ENCODE peak calls at places on chromosomes 5 and 9, in four cellular contexts. U is PC-9, R is heart right ventricle, N is natural killer cell. H is an unnamed sample.

GRCh38 chr9:123860603-123861002 is 69.3 kb downstream of the DENND1A start:
- DNase-seq in U (no peak), R (no peak), N (no peak), H (no peak)

GRCh38 chr9:134062461-134063087 is 5.3 kb downstream of the BRD3 start:
- DNase-seq in U (no peak), R (no peak), N (no peak), H (peak; percentile 89)

GRCh38 chr5:167696558-167697314 is 594.7 kb upstream of the WWC1 start:
- DNase-seq in U (no peak), R (no peak), N (no peak), H (no peak)

GRCh38 chr9:18906656-18907395 is 126.2 kb downstream of the SAXO1 start:
- DNase-seq in U (no peak), R (no peak), N (no peak), H (no peak)

GRCh38 chr5:10233505-10233904 is 16.2 kb downstream of the ATPSCKMT start:
- DNase-seq in U (peak; percentile 61), R (no peak), N (no peak), H (no peak)

GRCh38 chr9:129987047-129987446 is 55.9 kb downstream of the FNBP1 start:
- DNase-seq in U (no peak), R (no peak), N (no peak), H (no peak)

GRCh38 chr5:139982157-139982974 is 60.7 kb downstream of the NRG2 start:
- DNase-seq in U (no peak), R (peak; percentile 49), N (no peak), H (no peak)

GRCh38 chr5:154811653-154812465 is 38.5 kb downstream of the FAXDC2 start:
- DNase-seq in U (peak; percentile 60), R (peak; percentile 36), N (peak; percentile 45), H (no peak)

GRCh38 chr9:99436636-99437035 is 214.6 kb downstream of the SEC61B start:
- DNase-seq in U (no peak), R (no peak), N (no peak), H (no peak)

GRCh38 chr5:114319821-114320220 is 42.0 kb upstream of the KCNN2 start:
- DNase-seq in U (no peak), R (no peak), N (no peak), H (no peak)

GRCh38 chr5:179382486-179382885 is 37.2 kb upstream of the ADAMTS2 start:
- DNase-seq in U (no peak), R (no peak), N (no peak), H (peak; percentile 15)

GRCh38 chr5:79990205-79990597 is 861 bp downstream of the MTX3 start:
- DNase-seq in U (no peak), R (no peak), N (no peak), H (no peak)

GRCh38 chr9:86281577-86282076 is 711 bp downstream of the ISCA1 start:
- DNase-seq in U (no peak), R (no peak), N (no peak), H (peak; percentile 92)

GRCh38 chr5:98775962-98776687 is 2.7 kb downstream of the RGMB start:
- DNase-seq in U (no peak), R (no peak), N (no peak), H (no peak)

GRCh38 chr9:91048739-91049138 is 247.1 kb downstream of the SYK start:
- DNase-seq in U (no peak), R (no peak), N (no peak), H (no peak)

GRCh38 chr5:39513236-39513635 is 88.5 kb upstream of the DAB2 start:
- DNase-seq in U (peak; percentile 70), R (no peak), N (no peak), H (no peak)

GRCh38 chr5:39058178-39058577 is 16.0 kb downstream of the RICTOR start:
- DNase-seq in U (no peak), R (no peak), N (no peak), H (no peak)

GRCh38 chr5:139061274-139061673 is 136.9 kb downstream of the SIL1 start:
- DNase-seq in U (peak; percentile 15), R (peak; percentile 48), N (no peak), H (no peak)

GRCh38 chr5:96752341-96753016 is 55.3 kb downstream of the ERAP1 start:
- DNase-seq in U (peak; percentile 11), R (peak; percentile 61), N (no peak), H (no peak)

GRCh38 chr9:5375091-5375490 is 35.4 kb upstream of the RLN1 start:
- DNase-seq in U (no peak), R (no peak), N (no peak), H (no peak)

GRCh38 chr5:160021818-160022446 is 13.0 kb downstream of the TTC1 start:
- DNase-seq in U (peak; percentile 56), R (peak; percentile 65), N (peak; percentile 33), H (no peak)

GRCh38 chr5:36777105-36777757 is 99.3 kb upstream of the NIPBL start:
- DNase-seq in U (peak; percentile 10), R (peak; percentile 16), N (no peak), H (no peak)

GRCh38 chr5:61933787-61934626 is 372.0 kb upstream of the KIF2A start:
- DNase-seq in U (peak; percentile 41), R (peak; percentile 8), N (no peak), H (no peak)

GRCh38 chr5:151174612-151175101 is 17.1 kb upstream of the ANXA6 start:
- DNase-seq in U (no peak), R (no peak), N (no peak), H (no peak)

GRCh38 chr5:30539004-30539634 is 654.4 kb upstream of the CDH6 start:
- DNase-seq in U (peak; percentile 5), R (peak; percentile 69), N (no peak), H (no peak)

GRCh38 chr5:59335544-59335943 is 558.0 kb downstream of the PDE4D start:
- DNase-seq in U (no peak), R (no peak), N (no peak), H (no peak)

GRCh38 chr5:76269259-76269958 is 133.7 kb upstream of the IQGAP2 start:
- DNase-seq in U (no peak), R (no peak), N (no peak), H (no peak)

GRCh38 chr5:154296525-154297159 is 106.1 kb downstream of the GALNT10 start:
- DNase-seq in U (peak; percentile 46), R (no peak), N (no peak), H (no peak)

GRCh38 chr9:70259512-70259802 is 679 bp downstream of the SMC5 start:
- DNase-seq in U (no peak), R (no peak), N (no peak), H (no peak)

GRCh38 chr5:61270510-61271165 is 61.4 kb upstream of the ZSWIM6 start:
- DNase-seq in U (no peak), R (no peak), N (no peak), H (no peak)

GRCh38 chr5:175829718-175830585 is 41.4 kb upstream of the CPLX2 start:
- DNase-seq in U (no peak), R (no peak), N (no peak), H (no peak)

DNA sequence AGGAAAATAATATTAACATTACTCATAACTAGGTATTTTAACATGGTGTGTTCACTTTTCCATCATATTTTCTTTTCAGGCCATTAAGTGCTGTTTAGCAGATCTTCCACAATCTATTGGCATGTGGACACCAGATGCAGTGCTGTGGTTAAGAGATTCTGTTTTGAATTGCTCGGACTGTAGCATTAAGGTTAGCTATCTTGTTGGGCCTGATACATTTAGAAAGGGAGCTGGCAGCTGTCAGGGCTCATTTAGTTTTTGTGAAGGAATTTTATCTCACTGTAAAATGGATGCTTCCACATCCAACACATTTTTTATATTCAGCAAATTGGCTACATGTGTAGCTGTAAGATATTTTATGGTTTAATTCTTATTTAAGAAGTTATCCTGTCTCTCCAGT is 20.7 kb upstream of the TMOD1 start:
- DNase-seq in U (no peak), R (no peak), N (no peak), H (no peak)
- TF ChIP-seq CTCF in U (no peak), R (no peak), N (no peak), H (no peak)

DNA sequence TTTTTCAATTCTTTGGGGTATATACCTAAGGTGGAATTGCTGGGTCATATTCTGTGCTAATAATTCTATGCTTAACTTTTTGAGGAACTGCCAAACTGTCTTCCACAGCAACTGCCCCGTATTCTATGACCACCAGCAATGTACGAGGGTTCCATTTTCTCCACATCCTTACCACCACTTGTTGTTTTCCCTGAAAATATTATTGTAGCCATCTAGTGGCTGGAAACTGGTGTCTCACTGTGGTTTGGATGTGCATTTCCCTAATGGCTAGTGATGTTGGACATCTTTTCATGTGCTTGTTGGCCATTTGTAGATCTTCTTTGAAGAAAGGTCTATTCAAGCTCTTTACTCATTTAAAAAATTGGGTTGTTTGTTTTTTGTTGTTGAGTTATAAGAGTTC is 30.7 kb downstream of the MSX2 start:
- DNase-seq in U (no peak), R (no peak), N (no peak), H (no peak)
- TF ChIP-seq CTCF in U (no peak), R (no peak), N (no peak), H (peak; percentile 73)

GRCh38 chr9:98254236-98255063 is 999 bp downstream of the TBC1D2 start:
- DNase-seq in U (no peak), R (no peak), N (no peak), H (no peak)

GRCh38 chr9:98255578-98256296 is at the start of gene TBC1D2:
- DNase-seq in U (peak; percentile 99), R (peak; percentile 96), N (peak; percentile 98), H (peak; percentile 97)

GRCh38 chr9:98256632-98257218 is 1.3 kb upstream of the TBC1D2 start:
- DNase-seq in U (no peak), R (no peak), N (no peak), H (no peak)

GRCh38 chr9:98253563-98253962 is 1.9 kb downstream of the TBC1D2 start:
- DNase-seq in U (peak; percentile 42), R (no peak), N (no peak), H (no peak)

DNA sequence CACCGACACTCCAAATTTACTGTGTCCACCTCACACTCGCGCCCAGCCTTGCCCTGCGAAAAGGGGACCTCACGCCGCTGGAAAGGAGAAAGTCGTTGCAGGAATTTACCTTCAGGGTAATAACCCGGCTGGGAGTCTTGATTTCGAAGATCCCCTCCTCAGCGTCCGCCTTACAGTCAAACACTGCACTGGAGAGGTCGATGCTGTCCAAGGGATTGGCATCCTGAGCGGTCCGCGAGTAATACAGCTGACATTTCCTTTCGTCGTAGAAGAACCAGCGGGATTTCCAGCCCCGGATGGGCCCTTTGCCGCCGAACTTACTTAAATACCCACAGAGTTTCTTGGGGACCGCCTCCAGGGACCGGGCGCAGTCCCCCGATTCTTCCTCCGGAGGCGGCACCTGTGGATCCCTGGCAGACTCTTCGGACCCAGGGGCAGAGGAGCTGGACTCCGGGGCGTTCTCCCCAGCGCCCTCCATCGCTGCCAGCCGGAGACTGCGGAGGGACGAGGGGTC is 328 bp downstream of the TBC1D2 start:
- DNase-seq in U (no peak), R (no peak), N (no peak), H (no peak)
- TF ChIP-seq CTCF in U (no peak), R (no peak), N (no peak), H (peak; percentile 41)

GRCh38 chr5:78610633-78611032 is 37.9 kb downstream of the LHFPL2 start:
- DNase-seq in U (no peak), R (no peak), N (no peak), H (no peak)

GRCh38 chr5:78611161-78611605 is 37.4 kb downstream of the LHFPL2 start:
- DNase-seq in U (no peak), R (no peak), N (no peak), H (no peak)

GRCh38 chr5:78612227-78613150 is 36.1 kb downstream of the LHFPL2 start:
- DNase-seq in U (no peak), R (no peak), N (no peak), H (no peak)

GRCh38 chr5:78607864-78608263 is 40.7 kb downstream of the LHFPL2 start:
- DNase-seq in U (no peak), R (no peak), N (no peak), H (no peak)

GRCh38 chr5:78610163-78610583 is 38.4 kb downstream of the LHFPL2 start:
- DNase-seq in U (no peak), R (peak; percentile 53), N (no peak), H (no peak)
- TF ChIP-seq CTCF in U (no peak), R (no peak), N (no peak), H (no peak)

GRCh38 chr9:347667-348292 is 133.1 kb downstream of the DOCK8 start:
- DNase-seq in U (no peak), R (no peak), N (no peak), H (no peak)
- TF ChIP-seq CTCF in U (peak; percentile 76), R (peak; percentile 65), N (no peak), H (peak; percentile 81)

H was measured in chondrocyte.